ENCODE peak calls at places on chromosomes 13 and 19, in seven cellular contexts. G is activated B cell treated with CpG ODN at 0.5 μM for 24 hours, K is lower lobe of right lung, U is retinal pigment epithelial cell, R is WTC11, V is foreskin fibroblast, X is GM20000. I is an unnamed sample.

GRCh38 chr19:17873661-17874422 is 2.1 kb downstream of the SLC5A5 start:
- DNase-seq in G (peak), K (peak), U (no peak), R (peak), V (no peak), X (peak), I (no peak)

GRCh38 chr19:55594996-55595530 is 4.3 kb downstream of the FIZ1 start:
- DNase-seq in G (no peak), K (no peak), U (no peak), R (no peak), V (no peak), X (no peak), I (no peak)

GRCh38 chr13:110593430-110594130 is 21.8 kb upstream of the NAXD start:
- DNase-seq in G (no peak), K (no peak), U (no peak), R (no peak), V (no peak), X (peak), I (no peak)

GRCh38 chr19:29054886-29055675 is 157.9 kb downstream of the UQCRFS1 start:
- DNase-seq in G (no peak), K (no peak), U (no peak), R (no peak), V (no peak), X (no peak), I (no peak)

GRCh38 chr13:91142572-91142971 is 204.9 kb upstream of the MIR17HG start:
- DNase-seq in G (no peak), K (no peak), U (no peak), R (no peak), V (no peak), X (no peak), I (no peak)

GRCh38 chr19:16033136-16033530 is 43.2 kb upstream of the TPM4 start:
- DNase-seq in G (no peak), K (no peak), U (no peak), R (no peak), V (no peak), X (no peak), I (no peak)

GRCh38 chr13:110438211-110438610 is 123.3 kb downstream of the RAB20 start:
- DNase-seq in G (no peak), K (no peak), U (no peak), R (no peak), V (no peak), X (no peak), I (no peak)

GRCh38 chr19:8329993-8330392 is 8.7 kb downstream of the RPS28 start:
- DNase-seq in G (no peak), K (no peak), U (no peak), R (no peak), V (no peak), X (no peak), I (no peak)

GRCh38 chr13:31424130-31424729 is 224.5 kb downstream of the B3GLCT start:
- DNase-seq in G (peak), K (peak), U (peak), R (peak), V (peak), X (peak), I (peak)

GRCh38 chr19:13428352-13428751 is 77.9 kb downstream of the CACNA1A start:
- DNase-seq in G (no peak), K (no peak), U (no peak), R (peak), V (peak), X (no peak), I (no peak)

GRCh38 chr19:30670011-30670329 is 297.8 kb downstream of the ZNF536 start:
- DNase-seq in G (no peak), K (no peak), U (no peak), R (no peak), V (no peak), X (no peak), I (no peak)

DNA sequence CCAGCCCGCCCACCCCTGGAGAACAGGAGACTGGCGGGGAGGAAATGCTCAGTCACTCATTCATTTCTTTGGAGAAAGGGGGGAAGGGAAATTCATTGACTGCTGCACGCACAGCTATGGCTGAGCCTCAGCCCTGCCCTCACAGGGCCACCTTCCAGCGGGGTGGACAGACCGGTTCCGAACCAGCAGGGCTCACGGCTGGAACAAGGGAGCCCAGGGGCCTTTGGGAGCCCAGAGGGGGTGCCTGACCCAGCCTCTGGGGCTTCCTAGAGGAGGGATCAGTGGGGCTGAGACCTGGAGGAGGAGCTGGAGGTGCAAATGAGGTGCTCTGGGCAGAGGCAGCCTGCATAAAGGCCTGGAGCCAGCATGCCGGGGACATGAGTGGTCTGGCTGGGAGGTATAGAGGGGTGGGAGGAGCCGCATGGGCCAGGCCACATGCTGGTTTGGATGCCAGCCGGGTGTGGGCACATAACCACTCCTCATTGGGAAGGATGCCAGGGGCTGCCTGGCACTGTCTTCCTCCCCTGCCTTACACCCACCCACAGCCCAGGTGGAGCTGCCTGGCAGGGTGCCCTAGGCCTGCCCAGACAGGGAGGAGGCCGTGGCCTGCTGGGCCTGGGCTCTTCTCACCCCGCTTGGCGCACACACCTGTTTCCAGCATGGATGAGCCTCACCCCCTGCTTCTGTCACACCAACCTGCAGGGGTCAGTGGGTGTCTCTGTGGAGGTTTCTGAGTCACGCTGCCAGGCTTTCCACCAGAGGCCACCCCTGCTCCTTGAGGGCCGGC is 26.9 kb downstream of the PPP5C start:
- DNase-seq in G (no peak), K (peak), U (peak), R (peak), V (peak), X (no peak), I (no peak)
- TF ChIP-seq CTCF in G (no peak), K (no peak), U (peak), R (no peak), V (no peak), X (no peak), I (no peak)

DNA sequence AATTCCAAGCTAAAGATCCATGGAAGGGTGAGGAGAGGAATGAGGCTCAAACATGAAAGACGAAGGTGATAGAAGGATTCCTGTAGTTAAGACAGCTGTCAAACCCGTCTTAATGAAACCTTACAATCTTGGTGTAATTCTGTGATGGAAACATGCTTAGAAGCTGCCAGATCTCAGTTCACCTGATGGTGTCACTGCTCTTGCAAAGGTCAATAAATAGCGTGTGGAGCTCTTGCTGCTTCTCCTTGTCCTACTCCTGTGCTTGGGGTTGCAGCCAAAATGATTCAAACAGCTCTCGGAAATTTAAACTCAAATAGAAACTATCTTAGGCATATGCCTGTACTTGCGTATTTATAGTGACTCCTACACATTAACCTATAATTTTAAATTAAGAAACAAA is 1705.0 kb downstream of the OLFM4 start:
- DNase-seq in G (no peak), K (no peak), U (no peak), R (peak), V (no peak), X (no peak), I (no peak)
- TF ChIP-seq CTCF in G (no peak), K (no peak), U (no peak), R (no peak), V (no peak), X (no peak), I (no peak)

GRCh38 chr19:54311486-54311885 is 1.5 kb downstream of the LILRA5 start:
- DNase-seq in G (no peak), K (no peak), U (no peak), R (no peak), V (no peak), X (no peak), I (no peak)

GRCh38 chr19:54307389-54307788 is 5.6 kb downstream of the LILRA5 start:
- DNase-seq in G (no peak), K (no peak), U (no peak), R (no peak), V (no peak), X (no peak), I (no peak)

GRCh38 chr19:54312011-54312410 is 955 bp downstream of the LILRA5 start:
- DNase-seq in G (no peak), K (no peak), U (no peak), R (no peak), V (no peak), X (no peak), I (no peak)

GRCh38 chr19:54310543-54310942 is 2.4 kb downstream of the LILRA5 start:
- DNase-seq in G (no peak), K (no peak), U (no peak), R (no peak), V (no peak), X (no peak), I (no peak)

GRCh38 chr19:54309811-54310210 is 3.2 kb downstream of the LILRA5 start:
- DNase-seq in G (no peak), K (no peak), U (no peak), R (no peak), V (no peak), X (no peak), I (no peak)
- TF ChIP-seq CTCF in G (no peak), K (no peak), U (no peak), R (no peak), V (no peak), X (no peak), I (no peak)

GRCh38 chr19:4449022-4449825 is 8.4 kb downstream of the UBXN6 start:
- DNase-seq in G (no peak), K (no peak), U (no peak), R (no peak), V (no peak), X (no peak), I (no peak)
- TF ChIP-seq CTCF in G (no peak), K (no peak), U (no peak), R (no peak), V (no peak), X (no peak), I (no peak)

GRCh38 chr13:112637017-112637801 is 49.3 kb upstream of the TUBGCP3 start:
- DNase-seq in G (no peak), K (peak), U (no peak), R (no peak), V (no peak), X (no peak), I (no peak)
- TF ChIP-seq CTCF in G (no peak), K (no peak), U (no peak), R (no peak), V (no peak), X (no peak), I (no peak)

GRCh38 chr19:46902402-46902766 is 41.6 kb downstream of the ARHGAP35 start:
- DNase-seq in G (no peak), K (no peak), U (peak), R (no peak), V (no peak), X (no peak), I (no peak)
- TF ChIP-seq CTCF in G (no peak), K (no peak), U (no peak), R (no peak), V (no peak), X (no peak), I (no peak)

DNA sequence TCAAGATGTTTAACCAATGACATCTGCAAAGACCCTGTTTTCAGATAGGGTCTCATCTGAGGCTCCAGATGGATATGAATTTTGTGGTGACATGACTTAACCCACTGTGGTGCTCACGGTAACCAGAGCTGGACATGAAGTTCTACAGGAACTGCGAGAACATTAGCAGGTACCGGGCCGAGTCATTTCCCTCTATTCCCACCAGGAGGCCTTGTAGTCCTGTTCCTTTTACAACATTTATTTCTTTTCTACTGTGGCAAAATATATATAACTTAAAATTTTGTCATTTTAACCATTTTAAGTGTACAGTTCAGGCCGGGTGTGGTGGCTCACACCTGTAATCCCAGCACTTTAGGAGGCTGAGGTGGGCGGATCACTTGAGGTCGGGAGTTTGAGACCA is 7.6 kb upstream of the TSPAN16 start:
- DNase-seq in G (no peak), K (no peak), U (no peak), R (no peak), V (peak), X (no peak), I (no peak)
- TF ChIP-seq CTCF in G (no peak), K (peak), U (peak), R (no peak), V (peak), X (no peak), I (no peak)

DNA sequence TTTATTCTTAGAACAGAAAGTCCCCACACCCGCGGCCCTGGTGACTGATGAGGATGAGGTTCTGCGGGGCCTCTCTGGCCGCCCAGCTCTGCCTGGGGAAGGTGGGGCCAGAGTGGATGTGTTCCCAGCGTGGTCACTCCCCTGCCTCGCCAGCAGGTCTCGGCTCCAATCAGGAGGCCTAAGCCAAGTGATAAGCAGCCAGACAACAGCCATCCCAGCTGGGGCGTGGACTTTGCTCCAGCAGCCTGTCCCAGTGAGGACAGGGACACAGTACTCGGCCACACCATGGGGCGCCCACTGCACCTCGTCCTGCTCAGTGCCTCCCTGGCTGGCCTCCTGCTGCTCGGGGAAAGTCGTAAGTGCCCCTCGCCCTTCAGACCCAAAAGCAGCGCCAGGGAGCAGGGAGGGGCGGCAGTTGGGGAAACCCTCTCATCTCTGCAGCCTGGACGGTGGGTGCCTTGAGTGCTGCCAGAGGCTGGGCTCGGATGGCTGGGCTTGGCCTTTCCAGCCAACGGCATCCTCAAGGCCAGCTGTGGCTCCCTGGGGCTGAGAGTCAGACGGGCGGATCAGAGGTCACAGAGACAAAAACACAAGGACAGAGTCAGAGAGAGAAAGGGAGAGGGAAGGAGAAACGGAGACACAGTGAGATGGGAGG is at the start of gene F10:
- DNase-seq in G (peak), K (peak), U (peak), R (peak), V (peak), X (no peak), I (no peak)
- TF ChIP-seq CTCF in G (no peak), K (no peak), U (no peak), R (no peak), V (peak), X (no peak), I (no peak)

DNA sequence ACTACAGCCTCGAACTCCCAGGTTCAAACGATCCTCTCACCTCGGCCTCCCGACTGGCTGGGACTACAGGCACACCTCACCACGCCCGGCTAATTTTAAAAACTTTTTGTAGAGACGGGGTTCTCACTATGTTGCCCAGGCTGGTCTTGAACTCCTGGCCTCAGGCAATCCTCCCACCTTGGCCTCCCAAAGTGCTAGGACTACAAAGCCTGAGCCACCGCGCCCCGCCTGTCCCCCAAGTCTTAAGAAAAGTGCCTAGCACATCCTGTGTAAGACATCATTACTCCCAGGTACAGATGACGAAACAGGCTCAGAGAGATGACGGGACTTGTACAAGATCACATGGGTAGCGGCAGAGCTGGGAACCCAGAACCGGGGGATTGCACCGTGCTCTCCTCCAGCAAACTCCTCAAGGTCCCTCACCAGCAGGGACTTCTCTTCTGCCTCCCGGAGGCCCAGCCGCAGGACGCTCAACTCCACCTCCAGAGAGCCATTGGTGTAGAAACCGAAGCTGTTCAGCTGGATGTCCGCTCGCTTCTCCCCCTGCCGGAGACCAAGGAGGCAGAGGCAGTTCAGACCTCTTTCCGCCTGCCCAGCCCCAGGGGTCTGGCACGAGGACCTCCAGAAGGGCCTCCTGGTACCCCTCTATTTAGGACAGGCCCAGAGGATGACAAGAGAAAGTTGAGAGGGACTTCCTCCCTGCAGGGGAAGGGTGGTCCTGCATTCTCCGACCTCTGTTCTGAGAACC is 1.0 kb downstream of the GPR108 start:
- DNase-seq in G (peak), K (peak), U (peak), R (peak), V (peak), X (peak), I (no peak)
- TF ChIP-seq CTCF in G (no peak), K (peak), U (peak), R (no peak), V (peak), X (peak), I (peak)

GRCh38 chr19:6738726-6739389 is 622 bp upstream of the TRIP10 start:
- DNase-seq in G (peak), K (peak), U (no peak), R (peak), V (no peak), X (no peak), I (no peak)
- TF ChIP-seq CTCF in G (no peak), K (no peak), U (no peak), R (no peak), V (no peak), X (no peak), I (no peak)

I was measured in D721Med.